ENCODE peak calls at places on chromosomes 2 and 18, in five cellular contexts. M, D, J, N and E are unnamed samples.

GRCh38 chr2:95026471-95027368 is 1.2 kb downstream of the MAL start:
- DNase-seq in J (no peak), D (no peak), N (no peak), M (no peak), E (peak)

GRCh38 chr18:9429662-9429993 is 45.7 kb upstream of the RALBP1 start:
- DNase-seq in J (no peak), N (peak), M (peak), D (no peak), E (no peak)

GRCh38 chr2:63679252-63679850 is 90.6 kb downstream of the MDH1 start:
- DNase-seq in M (no peak), D (no peak), N (no peak), J (no peak), E (no peak)

GRCh38 chr2:225894240-225894980 is 494.9 kb downstream of the NYAP2 start:
- DNase-seq in N (peak), J (no peak), D (peak), M (peak), E (no peak)

GRCh38 chr2:12950957-12951656 is 234.4 kb downstream of the TRIB2 start:
- DNase-seq in N (peak), J (no peak), D (no peak), M (no peak), E (no peak)

GRCh38 chr2:37203708-37204107 is 7.4 kb downstream of the CEBPZOS start:
- DNase-seq in J (no peak), D (no peak), N (no peak), M (no peak), E (no peak)

GRCh38 chr2:205474746-205475145 is 207.6 kb upstream of the NRP2 start:
- DNase-seq in J (no peak), N (peak), D (no peak), M (no peak), E (no peak)

GRCh38 chr2:164205347-164205746 is 415.9 kb downstream of the GRB14 start:
- DNase-seq in J (no peak), D (no peak), M (peak), N (peak), E (no peak)

GRCh38 chr2:25132693-25133092 is 35.7 kb downstream of the POMC start:
- DNase-seq in J (no peak), D (no peak), N (no peak), M (no peak), E (no peak)
- H3K27ac ChIP-seq in J (no peak), D (no peak), N (no peak), M (no peak), E (no peak)

GRCh38 chr2:11778923-11779757 is 32.7 kb downstream of the LPIN1 start:
- DNase-seq in D (no peak), J (peak), N (peak), M (peak), E (peak)
- TF ChIP-seq CTCF in D (peak), J (peak), N (peak), M (peak), E (peak)

DNA sequence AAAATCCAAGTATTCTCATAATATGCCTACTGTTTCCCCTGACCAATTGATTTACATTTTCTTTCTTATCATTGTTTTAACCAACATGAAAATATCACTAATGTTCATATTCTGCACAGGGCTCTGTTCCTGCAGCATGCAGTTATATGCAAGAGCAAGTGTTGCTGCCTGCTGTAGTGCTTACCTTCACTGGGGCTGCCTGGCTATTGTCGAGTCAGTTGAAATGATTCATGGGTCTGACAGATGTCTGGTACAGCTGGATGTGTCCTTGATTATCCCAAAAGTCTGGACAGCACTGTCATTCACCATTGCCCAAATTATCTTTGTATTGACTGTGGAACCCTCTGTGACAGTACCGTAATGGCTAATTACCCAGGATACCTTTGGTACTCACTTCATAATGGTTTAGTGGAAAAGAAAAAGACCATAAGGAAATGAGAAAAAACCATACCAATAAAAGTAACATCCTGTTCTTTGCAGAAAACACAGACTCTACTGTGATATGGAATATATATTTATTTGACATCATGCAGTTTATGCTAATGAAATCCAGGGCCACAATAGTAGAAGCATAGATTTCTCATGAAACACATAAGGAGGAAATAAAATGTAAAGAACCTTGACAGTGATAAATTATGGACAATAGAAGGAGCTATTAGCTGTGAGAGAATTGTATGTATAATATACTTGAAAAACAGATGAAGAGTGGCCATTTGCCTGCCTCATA is 249.7 kb upstream of the ATP5MC3 start:
- DNase-seq in M (no peak), N (no peak), D (no peak), J (no peak), E (no peak)
- H3K4me3 ChIP-seq in M (no peak), N (no peak), D (no peak), J (no peak), E (no peak)

DNA sequence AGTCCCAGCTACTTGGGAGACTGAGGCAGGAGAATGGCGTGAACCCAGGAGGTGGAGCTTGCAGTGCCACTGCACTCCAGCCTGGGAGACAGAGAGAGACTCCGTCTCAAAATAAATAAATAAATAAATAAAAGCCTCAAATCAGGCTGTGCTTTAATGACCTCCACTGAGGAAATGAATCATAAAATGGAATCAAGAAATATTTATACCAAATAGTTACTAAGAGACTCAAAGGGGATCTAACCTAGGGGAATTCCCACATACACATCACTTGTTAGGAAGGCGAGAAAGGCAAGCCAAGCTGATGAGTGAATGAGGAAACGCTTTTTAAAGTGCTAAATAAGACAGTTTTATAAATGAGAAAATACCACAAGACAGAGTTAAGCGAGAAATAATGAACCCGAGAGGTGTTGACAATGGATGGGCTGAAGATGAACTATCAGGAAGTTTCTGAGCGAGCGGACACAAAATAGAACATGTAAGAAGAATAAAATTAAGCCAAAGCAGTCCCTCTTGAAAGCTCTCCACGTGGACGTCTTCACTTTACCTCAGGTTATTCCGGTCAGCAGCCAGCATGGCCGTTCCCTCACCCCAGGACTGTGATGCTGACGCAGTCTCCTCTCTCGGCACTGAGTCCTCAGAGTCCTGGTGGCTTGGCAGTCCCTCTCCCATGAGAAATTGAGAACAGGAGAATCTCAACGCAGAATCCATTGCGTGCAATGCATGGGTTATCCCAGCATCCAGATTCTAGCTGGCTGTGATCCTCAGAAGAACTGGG is 22.4 kb downstream of the PXDN start:
- DNase-seq in J (no peak), D (no peak), N (peak), M (peak), E (no peak)
- H3K27ac ChIP-seq in J (peak), D (peak), N (peak), M (peak), E (peak)